ENCODE peak calls at places on chromosomes 5 and 9, in nine cellular contexts. One of them, this sample, is unnamed.

GRCh38 chr9:113566712-113567071 is 103.2 kb downstream of the RGS3 start:
- DNase-seq in HTR-8/SVneo: no peak
- DNase-seq in NCI-H1048: no peak
- DNase-seq in HepG2: no peak
- DNase-seq in type B pancreatic cell: no peak
- DNase-seq in right lobe of liver: no peak
- DNase-seq in activated CD4-positive, alpha-beta T cell treated with anti-CD3 and anti-CD28 coated beads, Interleukin-2, amount 50 U/mL, for 4 hours: no peak
- DNase-seq in testis: no peak
- DNase-seq in epithelial cell of esophagus: peak; percentile 46
- DNase-seq in this sample: no peak

GRCh38 chr5:141747152-141747640 is 65.2 kb upstream of the ARAP3 start:
- DNase-seq in testis: peak; percentile 79
- DNase-seq in activated CD4-positive, alpha-beta T cell treated with anti-CD3 and anti-CD28 coated beads, Interleukin-2, amount 50 U/mL, for 4 hours: no peak
- DNase-seq in epithelial cell of esophagus: peak; percentile 24
- DNase-seq in NCI-H1048: peak; percentile 18
- DNase-seq in HepG2: no peak
- DNase-seq in type B pancreatic cell: no peak
- DNase-seq in HTR-8/SVneo: no peak
- DNase-seq in right lobe of liver: peak; percentile 67
- DNase-seq in this sample: no peak

GRCh38 chr5:2906302-2907090 is 155.0 kb upstream of the IRX2 start:
- DNase-seq in HepG2: no peak
- DNase-seq in epithelial cell of esophagus: no peak
- DNase-seq in HTR-8/SVneo: no peak
- DNase-seq in testis: no peak
- DNase-seq in activated CD4-positive, alpha-beta T cell treated with anti-CD3 and anti-CD28 coated beads, Interleukin-2, amount 50 U/mL, for 4 hours: no peak
- DNase-seq in NCI-H1048: no peak
- DNase-seq in type B pancreatic cell: peak; percentile 57
- DNase-seq in right lobe of liver: no peak
- DNase-seq in this sample: no peak

GRCh38 chr5:146441896-146442295 is 5.2 kb upstream of the TCERG1 start:
- DNase-seq in type B pancreatic cell: no peak
- DNase-seq in testis: no peak
- DNase-seq in HTR-8/SVneo: no peak
- DNase-seq in HepG2: no peak
- DNase-seq in right lobe of liver: no peak
- DNase-seq in NCI-H1048: no peak
- DNase-seq in activated CD4-positive, alpha-beta T cell treated with anti-CD3 and anti-CD28 coated beads, Interleukin-2, amount 50 U/mL, for 4 hours: no peak
- DNase-seq in epithelial cell of esophagus: peak; percentile 87
- DNase-seq in this sample: no peak

GRCh38 chr9:95363051-95363841 is 45.7 kb upstream of the FANCC start:
- DNase-seq in right lobe of liver: no peak
- DNase-seq in NCI-H1048: no peak
- DNase-seq in testis: no peak
- DNase-seq in activated CD4-positive, alpha-beta T cell treated with anti-CD3 and anti-CD28 coated beads, Interleukin-2, amount 50 U/mL, for 4 hours: no peak
- DNase-seq in HTR-8/SVneo: no peak
- DNase-seq in type B pancreatic cell: no peak
- DNase-seq in epithelial cell of esophagus: no peak
- DNase-seq in HepG2: no peak
- DNase-seq in this sample: no peak

GRCh38 chr9:21833090-21833801 is 30.8 kb downstream of the MTAP start:
- DNase-seq in HepG2: no peak
- DNase-seq in HTR-8/SVneo: no peak
- DNase-seq in testis: no peak
- DNase-seq in right lobe of liver: no peak
- DNase-seq in NCI-H1048: no peak
- DNase-seq in type B pancreatic cell: no peak
- DNase-seq in activated CD4-positive, alpha-beta T cell treated with anti-CD3 and anti-CD28 coated beads, Interleukin-2, amount 50 U/mL, for 4 hours: no peak
- DNase-seq in epithelial cell of esophagus: peak; percentile 97
- DNase-seq in this sample: no peak

GRCh38 chr5:160423025-160423554 is 1.4 kb downstream of the PTTG1 start:
- DNase-seq in right lobe of liver: no peak
- DNase-seq in activated CD4-positive, alpha-beta T cell treated with anti-CD3 and anti-CD28 coated beads, Interleukin-2, amount 50 U/mL, for 4 hours: no peak
- DNase-seq in type B pancreatic cell: no peak
- DNase-seq in HepG2: no peak
- DNase-seq in epithelial cell of esophagus: peak; percentile 93
- DNase-seq in NCI-H1048: peak; percentile 29
- DNase-seq in HTR-8/SVneo: no peak
- DNase-seq in testis: no peak
- DNase-seq in this sample: no peak

GRCh38 chr5:80782626-80783025 is 127.8 kb upstream of the DHFR start:
- DNase-seq in NCI-H1048: no peak
- DNase-seq in HepG2: no peak
- DNase-seq in activated CD4-positive, alpha-beta T cell treated with anti-CD3 and anti-CD28 coated beads, Interleukin-2, amount 50 U/mL, for 4 hours: no peak
- DNase-seq in HTR-8/SVneo: no peak
- DNase-seq in testis: no peak
- DNase-seq in type B pancreatic cell: no peak
- DNase-seq in epithelial cell of esophagus: peak; percentile 16
- DNase-seq in right lobe of liver: no peak
- DNase-seq in this sample: no peak

GRCh38 chr9:109163194-109163593 is 3.9 kb downstream of the FRRS1L start:
- DNase-seq in activated CD4-positive, alpha-beta T cell treated with anti-CD3 and anti-CD28 coated beads, Interleukin-2, amount 50 U/mL, for 4 hours: no peak
- DNase-seq in HTR-8/SVneo: no peak
- DNase-seq in right lobe of liver: no peak
- DNase-seq in testis: no peak
- DNase-seq in NCI-H1048: no peak
- DNase-seq in type B pancreatic cell: no peak
- DNase-seq in epithelial cell of esophagus: no peak
- DNase-seq in HepG2: no peak
- DNase-seq in this sample: no peak

GRCh38 chr5:54900906-54901725 is 84.3 kb downstream of the ESM1 start:
- DNase-seq in HTR-8/SVneo: no peak
- DNase-seq in activated CD4-positive, alpha-beta T cell treated with anti-CD3 and anti-CD28 coated beads, Interleukin-2, amount 50 U/mL, for 4 hours: no peak
- DNase-seq in NCI-H1048: no peak
- DNase-seq in HepG2: no peak
- DNase-seq in type B pancreatic cell: no peak
- DNase-seq in testis: no peak
- DNase-seq in right lobe of liver: no peak
- DNase-seq in epithelial cell of esophagus: peak; percentile 63
- DNase-seq in this sample: no peak

This sample was measured in activated T-helper 2 cell treated with anti-CD3 and anti-CD28 coated beads, Interferon-gamma antibody, Interleukin-2, Interleukin-4, amounts not matched to agents 10 μg/mL and 5 μg/mL and 100 μg/mL, durations not matched to agents 14 hours and 24 hours and 36 hours.